ENCODE peak calls at places on chromosomes 13 and 19, in four cellular contexts. R, F, Q and V are unnamed samples.

GRCh38 chr13:30526612-30527217 is 61.0 kb upstream of the HMGB1 start:
- DNase-seq in R (no peak), F (no peak), Q (no peak), V (no peak)

GRCh38 chr13:71979616-71980015 is 112.6 kb upstream of the DACH1 start:
- DNase-seq in F (no peak), R (no peak), Q (no peak), V (peak; percentile 7)

GRCh38 chr19:3224346-3225325 is at the start of gene CELF5:
- DNase-seq in F (peak; percentile 65), R (peak; percentile 61), Q (no peak), V (peak; percentile 53)

GRCh38 chr19:37983153-37983552 is 76.1 kb downstream of the SIPA1L3 start:
- DNase-seq in F (no peak), Q (no peak), R (no peak), V (no peak)

GRCh38 chr19:19788015-19788414 is 33.5 kb downstream of the ZNF506 start:
- DNase-seq in Q (no peak), R (no peak), F (no peak), V (no peak)

GRCh38 chr19:33235269-33235995 is 9.8 kb upstream of the SLC7A10 start:
- DNase-seq in Q (peak; percentile 90), F (peak; percentile 83), R (peak; percentile 81), V (peak; percentile 74)

GRCh38 chr13:46614582-46614981 is 61.6 kb downstream of the LRCH1 start:
- DNase-seq in F (no peak), R (no peak), Q (no peak), V (no peak)

GRCh38 chr19:13089139-13089856 is 13.4 kb downstream of the LYL1 start:
- DNase-seq in F (no peak), R (no peak), Q (no peak), V (peak; percentile 25)

GRCh38 chr19:11451327-11451941 is 16.0 kb downstream of the PRKCSH start:
- DNase-seq in F (no peak), R (no peak), Q (no peak), V (no peak)

GRCh38 chr13:97852181-97852874 is 101.1 kb upstream of the IPO5 start:
- DNase-seq in Q (no peak), F (no peak), R (no peak), V (no peak)

GRCh38 chr19:719636-720377 is 11.1 kb downstream of the PALM start:
- DNase-seq in R (no peak), Q (no peak), F (no peak), V (no peak)

GRCh38 chr19:36213793-36214387 is 575 bp downstream of the ZNF565 start:
- DNase-seq in Q (peak; percentile 52), R (no peak), F (no peak), V (no peak)

GRCh38 chr13:48831248-48831647 is 144.5 kb upstream of the FNDC3A start:
- DNase-seq in R (no peak), Q (no peak), F (no peak), V (no peak)

GRCh38 chr19:54415208-54415900 is at the start of gene TTYH1:
- DNase-seq in F (no peak), R (no peak), Q (no peak), V (no peak)

GRCh38 chr19:33551676-33552075 is 30.1 kb upstream of the PEPD start:
- DNase-seq in R (no peak), F (no peak), Q (no peak), V (no peak)

GRCh38 chr19:29630661-29631060 is 24.6 kb downstream of the POP4 start:
- DNase-seq in Q (no peak), F (no peak), R (no peak), V (no peak)

GRCh38 chr19:4522291-4523002 is 4.2 kb upstream of the PLIN4 start:
- DNase-seq in F (no peak), Q (no peak), R (no peak), V (no peak)

GRCh38 chr13:42876810-42877550 is 95.6 kb downstream of the FAM216B start:
- DNase-seq in F (no peak), Q (no peak), R (no peak), V (no peak)

GRCh38 chr13:95677564-95678386 is 836 bp downstream of the DNAJC3 start:
- DNase-seq in Q (no peak), R (no peak), F (no peak), V (peak; percentile 10)

GRCh38 chr13:73521970-73522549 is 463.3 kb downstream of the KLF5 start:
- DNase-seq in F (no peak), Q (no peak), R (no peak), V (no peak)

GRCh38 chr13:37617162-37617561 is 18.6 kb upstream of the POSTN start:
- DNase-seq in F (no peak), R (no peak), Q (no peak), V (no peak)

GRCh38 chr19:50371914-50372475 is 4.3 kb upstream of the NR1H2 start:
- DNase-seq in Q (peak; percentile 59), F (no peak), R (no peak), V (no peak)

GRCh38 chr19:50432658-50433057 is at the start of gene MYBPC2:
- DNase-seq in R (no peak), Q (no peak), F (no peak), V (no peak)

GRCh38 chr19:48330012-48330681 is 4.8 kb downstream of the EMP3 start:
- DNase-seq in R (peak; percentile 76), Q (peak; percentile 87), F (peak; percentile 91), V (peak; percentile 92)

GRCh38 chr19:34888091-34888490 is 38.6 kb upstream of the ZNF30 start:
- DNase-seq in R (no peak), F (no peak), Q (no peak), V (no peak)

GRCh38 chr19:44582581-44583265 is 30.6 kb upstream of the IGSF23 start:
- DNase-seq in F (no peak), Q (no peak), R (peak; percentile 49), V (no peak)

GRCh38 chr19:16571283-16571682 is 932 bp downstream of the SLC35E1 start:
- DNase-seq in F (no peak), R (no peak), Q (peak; percentile 49), V (no peak)

GRCh38 chr13:20667857-20668256 is 35.6 kb upstream of the IL17D start:
- DNase-seq in Q (no peak), F (no peak), R (no peak), V (no peak)

GRCh38 chr19:40281381-40282208 is 3.5 kb downstream of the AKT2 start:
- DNase-seq in F (no peak), R (no peak), Q (peak; percentile 18), V (no peak)

GRCh38 chr19:16872728-16873127 is 16.1 kb upstream of the F2RL3 start:
- DNase-seq in Q (no peak), F (no peak), R (no peak), V (no peak)

GRCh38 chr13:74316531-74316930 is 182.3 kb upstream of the KLF12 start:
- DNase-seq in F (no peak), Q (no peak), R (no peak), V (no peak)

GRCh38 chr13:113147206-113147605 is 11.2 kb upstream of the PROZ start:
- DNase-seq in Q (no peak), R (no peak), F (no peak), V (no peak)

GRCh38 chr13:44322928-44323327 is 50.7 kb upstream of the SERP2 start:
- DNase-seq in F (no peak), Q (no peak), R (no peak), V (no peak)

GRCh38 chr19:2315818-2316353 is 7.9 kb upstream of the LINGO3 start:
- DNase-seq in R (peak; percentile 75), F (peak; percentile 48), Q (peak; percentile 88), V (peak; percentile 28)

GRCh38 chr13:98632971-98633370 is 56.1 kb upstream of the STK24 start:
- DNase-seq in R (no peak), Q (no peak), F (no peak), V (no peak)

GRCh38 chr19:3073159-3073563 is 10.9 kb upstream of the TLE5 start:
- DNase-seq in R (peak; percentile 43), F (no peak), Q (no peak), V (no peak)